ENCODE peak calls at places on chromosomes 2 and 18, in ten cellular contexts. L, D, Z, W, X, T, H, R, F and C are unnamed samples.
A peak's percentile ranks its signal among the peaks of the same experiment; 100 is the strongest.

GRCh38 chr2:137023205-137023604 is 257.9 kb downstream of the THSD7B start:
- ATAC-seq in L (no peak), D (no peak), Z (no peak), W (no peak), X (no peak), T (no peak), H (no peak), R (no peak), F (no peak), C (no peak)

GRCh38 chr2:226137201-226137811 is 662.3 kb downstream of the IRS1 start:
- ATAC-seq in L (no peak), D (no peak), Z (peak; percentile 59), W (no peak), X (no peak), T (no peak), H (peak; percentile 84), R (no peak), F (no peak), C (peak; percentile 71)

GRCh38 chr2:25132296-25132630 is 36.1 kb downstream of the POMC start:
- ATAC-seq in L (no peak), D (no peak), Z (peak; percentile 47), W (no peak), X (no peak), T (no peak), H (no peak), R (no peak), F (no peak), C (no peak)

GRCh38 chr2:218485986-218486667 is 67.2 kb downstream of the VIL1 start:
- ATAC-seq in L (no peak), D (no peak), Z (no peak), W (no peak), X (no peak), T (no peak), H (no peak), R (no peak), F (peak; percentile 34), C (no peak)

GRCh38 chr18:5463390-5463789 is 80.4 kb downstream of the EPB41L3 start:
- ATAC-seq in L (no peak), D (peak; percentile 62), Z (peak; percentile 74), W (no peak), X (peak; percentile 79), T (no peak), H (no peak), R (peak; percentile 89), F (peak; percentile 83), C (no peak)

GRCh38 chr2:239261796-239262475 is 138.9 kb downstream of the HDAC4 start:
- ATAC-seq in L (no peak), D (no peak), Z (no peak), W (no peak), X (no peak), T (no peak), H (no peak), R (no peak), F (no peak), C (no peak)

GRCh38 chr2:96789245-96789617 is 26.8 kb upstream of the CNNM3 start:
- ATAC-seq in L (no peak), D (peak; percentile 22), Z (no peak), W (no peak), X (no peak), T (no peak), H (no peak), R (peak; percentile 25), F (no peak), C (peak; percentile 9)

GRCh38 chr2:168211664-168212163 is 35.7 kb downstream of the STK39 start:
- ATAC-seq in L (peak; percentile 36), D (no peak), Z (peak; percentile 41), W (peak; percentile 61), X (no peak), T (peak; percentile 80), H (peak; percentile 60), R (peak; percentile 24), F (peak; percentile 48), C (no peak)

GRCh38 chr2:200767111-200767885 is 44.4 kb upstream of the BZW1 start:
- ATAC-seq in L (no peak), D (no peak), Z (no peak), W (no peak), X (no peak), T (no peak), H (no peak), R (no peak), F (no peak), C (peak; percentile 58)

GRCh38 chr2:128495996-128496547 is 177.4 kb upstream of the HS6ST1 start:
- ATAC-seq in L (no peak), D (no peak), Z (no peak), W (no peak), X (no peak), T (no peak), H (no peak), R (no peak), F (no peak), C (no peak)

GRCh38 chr2:240905176-240905781 is 857 bp upstream of the CROCC2 start:
- ATAC-seq in L (no peak), D (no peak), Z (peak; percentile 69), W (no peak), X (no peak), T (peak; percentile 9), H (peak; percentile 28), R (no peak), F (peak; percentile 48), C (no peak)

GRCh38 chr2:206858972-206859739 is 80.2 kb upstream of the CPO start:
- ATAC-seq in L (peak; percentile 58), D (no peak), Z (no peak), W (peak; percentile 80), X (no peak), T (peak; percentile 28), H (no peak), R (no peak), F (no peak), C (no peak)

GRCh38 chr18:66124394-66124793 is 373.6 kb downstream of the CDH7 start:
- ATAC-seq in L (no peak), D (no peak), Z (no peak), W (no peak), X (no peak), T (no peak), H (no peak), R (no peak), F (no peak), C (no peak)

GRCh38 chr2:108215794-108216211 is 24.0 kb upstream of the SULT1C3 start:
- ATAC-seq in L (no peak), D (peak; percentile 34), Z (peak; percentile 86), W (no peak), X (peak; percentile 71), T (no peak), H (peak; percentile 99), R (peak; percentile 61), F (peak; percentile 97), C (peak; percentile 93)

GRCh38 chr18:46160050-46160798 is 56.0 kb downstream of the HAUS1 start:
- ATAC-seq in L (no peak), D (no peak), Z (peak; percentile 91), W (no peak), X (no peak), T (no peak), H (peak; percentile 55), R (no peak), F (peak; percentile 92), C (peak; percentile 32)

GRCh38 chr18:63005306-63005705 is 290.0 kb downstream of the PHLPP1 start:
- ATAC-seq in L (no peak), D (no peak), Z (no peak), W (no peak), X (no peak), T (no peak), H (no peak), R (no peak), F (no peak), C (no peak)

GRCh38 chr2:88416016-88416663 is 36.4 kb downstream of the FOXI3 start:
- ATAC-seq in L (no peak), D (no peak), Z (no peak), W (no peak), X (no peak), T (no peak), H (no peak), R (no peak), F (no peak), C (no peak)

GRCh38 chr2:175019566-175020327 is 14.6 kb upstream of the CHN1 start:
- ATAC-seq in L (no peak), D (no peak), Z (no peak), W (no peak), X (no peak), T (no peak), H (no peak), R (no peak), F (no peak), C (no peak)

GRCh38 chr18:37873416-37873815 is 307.8 kb upstream of the CELF4 start:
- ATAC-seq in L (no peak), D (no peak), Z (no peak), W (no peak), X (no peak), T (no peak), H (no peak), R (no peak), F (no peak), C (no peak)

GRCh38 chr2:181393472-181393871 is 63.7 kb upstream of the ITGA4 start:
- ATAC-seq in L (peak; percentile 57), D (no peak), Z (peak; percentile 71), W (peak; percentile 78), X (peak; percentile 60), T (peak; percentile 61), H (peak; percentile 60), R (no peak), F (peak; percentile 71), C (no peak)

GRCh38 chr2:10471956-10472355 is 23.8 kb upstream of the ODC1 start:
- ATAC-seq in L (no peak), D (no peak), Z (no peak), W (no peak), X (no peak), T (no peak), H (peak; percentile 72), R (no peak), F (no peak), C (no peak)

GRCh38 chr2:190256087-190256486 is 63.5 kb downstream of the HIBCH start:
- ATAC-seq in L (no peak), D (no peak), Z (no peak), W (no peak), X (no peak), T (peak; percentile 42), H (no peak), R (no peak), F (no peak), C (no peak)

GRCh38 chr2:108477062-108477461 is 28.1 kb downstream of the GCC2 start:
- ATAC-seq in L (no peak), D (no peak), Z (no peak), W (no peak), X (no peak), T (no peak), H (no peak), R (no peak), F (no peak), C (no peak)

GRCh38 chr18:79547413-79548076 is 132.1 kb upstream of the CTDP1 start:
- ATAC-seq in L (no peak), D (no peak), Z (peak; percentile 29), W (no peak), X (no peak), T (no peak), H (peak; percentile 58), R (no peak), F (no peak), C (no peak)

GRCh38 chr2:203637819-203638167 is 68.6 kb upstream of the CD28 start:
- ATAC-seq in L (peak; percentile 61), D (peak; percentile 49), Z (no peak), W (peak; percentile 45), X (no peak), T (no peak), H (no peak), R (no peak), F (peak; percentile 58), C (no peak)

GRCh38 chr2:120552079-120552478 is 183.6 kb upstream of the GLI2 start:
- ATAC-seq in L (no peak), D (no peak), Z (no peak), W (no peak), X (no peak), T (no peak), H (no peak), R (peak; percentile 3), F (no peak), C (no peak)

GRCh38 chr18:75464356-75464755 is 36.9 kb upstream of the SMIM21 start:
- ATAC-seq in L (no peak), D (no peak), Z (no peak), W (no peak), X (no peak), T (no peak), H (no peak), R (no peak), F (no peak), C (no peak)

GRCh38 chr2:200159829-200160781 is 146.4 kb upstream of the SPATS2L start:
- ATAC-seq in L (no peak), D (no peak), Z (no peak), W (no peak), X (no peak), T (no peak), H (no peak), R (no peak), F (peak; percentile 28), C (no peak)